ENCODE peak calls at places on chromosomes 16 and 17, in nine cellular contexts. One of them, this sample, is unnamed. For H3K9me3, the result is how much of the 10 kb centered on the place peaks cover.

GRCh38 chr16:49010396-49010795 is 271.2 kb downstream of the CBLN1 start:
- DNase-seq in left ventricle myocardium inferior: no peak
- DNase-seq in pancreas: no peak
- DNase-seq in A673: no peak
- DNase-seq in adrenal gland: no peak
- DNase-seq in cardiac muscle cell: no peak
- DNase-seq in MM.1S: no peak
- DNase-seq in body of pancreas: no peak
- DNase-seq in GM23248: no peak
- DNase-seq in this sample: no peak

GRCh38 chr17:78403822-78404221 is 25.4 kb downstream of the PGS1 start:
- DNase-seq in left ventricle myocardium inferior: no peak
- DNase-seq in pancreas: no peak
- DNase-seq in A673: no peak
- DNase-seq in adrenal gland: no peak
- DNase-seq in cardiac muscle cell: no peak
- DNase-seq in MM.1S: no peak
- DNase-seq in body of pancreas: no peak
- DNase-seq in GM23248: no peak
- DNase-seq in this sample: no peak

GRCh38 chr17:3885970-3886369 is 6.9 kb downstream of the CAMKK1 start:
- DNase-seq in left ventricle myocardium inferior: no peak
- DNase-seq in pancreas: no peak
- DNase-seq in A673: no peak
- DNase-seq in adrenal gland: peak
- DNase-seq in cardiac muscle cell: peak
- DNase-seq in MM.1S: no peak
- DNase-seq in body of pancreas: no peak
- DNase-seq in GM23248: peak
- DNase-seq in this sample: no peak

GRCh38 chr17:40022961-40023541 is 7.8 kb downstream of the CSF3 start:
- DNase-seq in left ventricle myocardium inferior: no peak
- DNase-seq in pancreas: no peak
- DNase-seq in A673: no peak
- DNase-seq in adrenal gland: no peak
- DNase-seq in cardiac muscle cell: no peak
- DNase-seq in MM.1S: no peak
- DNase-seq in body of pancreas: no peak
- DNase-seq in GM23248: no peak
- DNase-seq in this sample: no peak

GRCh38 chr17:73290399-73291259 is 21.2 kb downstream of the CDC42EP4 start:
- DNase-seq in left ventricle myocardium inferior: no peak
- DNase-seq in pancreas: no peak
- DNase-seq in A673: no peak
- DNase-seq in adrenal gland: no peak
- DNase-seq in cardiac muscle cell: no peak
- DNase-seq in MM.1S: peak
- DNase-seq in body of pancreas: peak
- DNase-seq in GM23248: no peak
- DNase-seq in this sample: no peak

GRCh38 chr17:6108987-6109386 is 38.8 kb downstream of the WSCD1 start:
- DNase-seq in left ventricle myocardium inferior: no peak
- DNase-seq in pancreas: no peak
- DNase-seq in A673: no peak
- DNase-seq in adrenal gland: no peak
- DNase-seq in cardiac muscle cell: no peak
- DNase-seq in MM.1S: no peak
- DNase-seq in body of pancreas: no peak
- DNase-seq in GM23248: no peak
- DNase-seq in this sample: no peak

GRCh38 chr16:7405166-7405565 is 72.5 kb downstream of the RBFOX1 start:
- DNase-seq in left ventricle myocardium inferior: peak
- DNase-seq in pancreas: peak
- DNase-seq in A673: peak
- DNase-seq in adrenal gland: peak
- DNase-seq in cardiac muscle cell: no peak
- DNase-seq in MM.1S: no peak
- DNase-seq in body of pancreas: peak
- DNase-seq in GM23248: no peak
- DNase-seq in this sample: no peak

GRCh38 chr16:46885960-46886763 is 2.0 kb downstream of the GPT2 start:
- DNase-seq in left ventricle myocardium inferior: no peak
- DNase-seq in pancreas: peak
- DNase-seq in A673: no peak
- DNase-seq in adrenal gland: no peak
- DNase-seq in cardiac muscle cell: peak
- DNase-seq in MM.1S: no peak
- DNase-seq in body of pancreas: peak
- DNase-seq in GM23248: peak
- DNase-seq in this sample: no peak

GRCh38 chr16:29852654-29853053 is 10.4 kb downstream of the CDIPT start:
- DNase-seq in left ventricle myocardium inferior: no peak
- DNase-seq in pancreas: no peak
- DNase-seq in A673: peak
- DNase-seq in adrenal gland: peak
- DNase-seq in cardiac muscle cell: peak
- DNase-seq in MM.1S: no peak
- DNase-seq in body of pancreas: peak
- DNase-seq in GM23248: peak
- DNase-seq in this sample: no peak

GRCh38 chr17:1882836-1883235 is 53.0 kb downstream of the RPA1 start:
- DNase-seq in left ventricle myocardium inferior: no peak
- DNase-seq in pancreas: no peak
- DNase-seq in A673: peak
- DNase-seq in adrenal gland: no peak
- DNase-seq in cardiac muscle cell: peak
- DNase-seq in MM.1S: no peak
- DNase-seq in body of pancreas: peak
- DNase-seq in GM23248: peak
- DNase-seq in this sample: no peak

GRCh38 chr16:4513086-4513860 is 25.3 kb downstream of the CDIP1 start:
- DNase-seq in left ventricle myocardium inferior: peak
- DNase-seq in pancreas: peak
- DNase-seq in A673: no peak
- DNase-seq in adrenal gland: no peak
- DNase-seq in cardiac muscle cell: no peak
- DNase-seq in MM.1S: no peak
- DNase-seq in body of pancreas: no peak
- DNase-seq in GM23248: no peak
- DNase-seq in this sample: peak

GRCh38 chr17:11304568-11304967 is 63.6 kb downstream of the SHISA6 start:
- DNase-seq in left ventricle myocardium inferior: no peak
- DNase-seq in pancreas: no peak
- DNase-seq in A673: no peak
- DNase-seq in adrenal gland: no peak
- DNase-seq in cardiac muscle cell: no peak
- DNase-seq in MM.1S: no peak
- DNase-seq in body of pancreas: no peak
- DNase-seq in GM23248: no peak
- DNase-seq in this sample: no peak

GRCh38 chr17:11302395-11302932 is 61.5 kb downstream of the SHISA6 start:
- DNase-seq in left ventricle myocardium inferior: no peak
- DNase-seq in pancreas: no peak
- DNase-seq in A673: no peak
- DNase-seq in adrenal gland: no peak
- DNase-seq in cardiac muscle cell: no peak
- DNase-seq in MM.1S: no peak
- DNase-seq in body of pancreas: no peak
- DNase-seq in GM23248: no peak
- DNase-seq in this sample: no peak

GRCh38 chr17:11303773-11304394 is 62.9 kb downstream of the SHISA6 start:
- DNase-seq in left ventricle myocardium inferior: no peak
- DNase-seq in pancreas: no peak
- DNase-seq in A673: no peak
- DNase-seq in adrenal gland: no peak
- DNase-seq in cardiac muscle cell: no peak
- DNase-seq in MM.1S: no peak
- DNase-seq in body of pancreas: no peak
- DNase-seq in GM23248: no peak
- DNase-seq in this sample: no peak

GRCh38 chr17:11308550-11308949 is 67.5 kb downstream of the SHISA6 start:
- DNase-seq in left ventricle myocardium inferior: no peak
- DNase-seq in pancreas: no peak
- DNase-seq in A673: no peak
- DNase-seq in adrenal gland: no peak
- DNase-seq in cardiac muscle cell: no peak
- DNase-seq in MM.1S: no peak
- DNase-seq in body of pancreas: no peak
- DNase-seq in GM23248: no peak
- DNase-seq in this sample: no peak

GRCh38 chr17:11305524-11305923 is 64.5 kb downstream of the SHISA6 start:
- DNase-seq in left ventricle myocardium inferior: no peak
- DNase-seq in pancreas: no peak
- DNase-seq in A673: no peak
- DNase-seq in adrenal gland: no peak
- DNase-seq in cardiac muscle cell: no peak
- DNase-seq in MM.1S: no peak
- DNase-seq in body of pancreas: no peak
- DNase-seq in GM23248: no peak
- DNase-seq in this sample: no peak
- H3K9me3 ChIP-seq in left ventricle myocardium inferior: under half
- H3K9me3 ChIP-seq in pancreas: under half
- H3K9me3 ChIP-seq in A673: under half
- H3K9me3 ChIP-seq in adrenal gland: under half
- H3K9me3 ChIP-seq in cardiac muscle cell: under half
- H3K9me3 ChIP-seq in MM.1S: under half
- H3K9me3 ChIP-seq in body of pancreas: under half
- H3K9me3 ChIP-seq in GM23248: under half
- H3K9me3 ChIP-seq in this sample: under half

DNA sequence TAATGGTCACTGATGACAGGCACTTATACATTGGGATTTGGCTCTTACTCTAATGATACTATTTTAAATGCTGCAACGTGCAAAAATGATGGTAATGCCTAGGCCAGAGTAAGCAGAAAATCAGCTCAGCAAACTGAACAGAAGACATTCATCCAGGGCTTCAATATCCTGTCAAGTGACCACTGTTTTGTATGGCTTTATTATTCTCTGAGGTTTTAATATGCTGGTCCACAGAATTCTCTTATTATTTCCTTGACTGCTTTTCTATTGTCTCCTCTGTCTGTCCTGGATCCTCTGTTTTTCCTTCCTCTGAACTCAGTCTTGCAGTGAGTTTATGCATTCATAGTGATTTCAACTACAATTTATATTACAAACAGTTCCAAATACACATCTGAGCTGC is 90.8 kb upstream of the PMFBP1 start:
- DNase-seq in left ventricle myocardium inferior: no peak
- DNase-seq in pancreas: no peak
- DNase-seq in A673: no peak
- DNase-seq in adrenal gland: no peak
- DNase-seq in cardiac muscle cell: no peak
- DNase-seq in MM.1S: no peak
- DNase-seq in body of pancreas: no peak
- DNase-seq in GM23248: no peak
- DNase-seq in this sample: no peak
- H3K27ac ChIP-seq in left ventricle myocardium inferior: no peak
- H3K27ac ChIP-seq in pancreas: no peak
- H3K27ac ChIP-seq in A673: no peak
- H3K27ac ChIP-seq in adrenal gland: no peak
- H3K27ac ChIP-seq in cardiac muscle cell: no peak
- H3K27ac ChIP-seq in MM.1S: no peak
- H3K27ac ChIP-seq in body of pancreas: no peak
- H3K27ac ChIP-seq in GM23248: no peak
- H3K27ac ChIP-seq in this sample: no peak

GRCh38 chr17:80283116-80283852 is 22.6 kb downstream of the RNF213 start:
- DNase-seq in left ventricle myocardium inferior: no peak
- DNase-seq in pancreas: no peak
- DNase-seq in A673: no peak
- DNase-seq in adrenal gland: peak
- DNase-seq in cardiac muscle cell: no peak
- DNase-seq in MM.1S: no peak
- DNase-seq in body of pancreas: no peak
- DNase-seq in GM23248: no peak
- DNase-seq in this sample: no peak

GRCh38 chr17:80286638-80286960 is 25.9 kb downstream of the RNF213 start:
- DNase-seq in left ventricle myocardium inferior: no peak
- DNase-seq in pancreas: no peak
- DNase-seq in A673: no peak
- DNase-seq in adrenal gland: no peak
- DNase-seq in cardiac muscle cell: no peak
- DNase-seq in MM.1S: no peak
- DNase-seq in body of pancreas: no peak
- DNase-seq in GM23248: no peak
- DNase-seq in this sample: no peak

GRCh38 chr17:80284631-80285030 is 24.0 kb downstream of the RNF213 start:
- DNase-seq in left ventricle myocardium inferior: no peak
- DNase-seq in pancreas: no peak
- DNase-seq in A673: peak
- DNase-seq in adrenal gland: no peak
- DNase-seq in cardiac muscle cell: no peak
- DNase-seq in MM.1S: no peak
- DNase-seq in body of pancreas: no peak
- DNase-seq in GM23248: no peak
- DNase-seq in this sample: no peak

GRCh38 chr17:80287038-80287437 is 26.4 kb downstream of the RNF213 start:
- DNase-seq in left ventricle myocardium inferior: no peak
- DNase-seq in pancreas: no peak
- DNase-seq in A673: no peak
- DNase-seq in adrenal gland: no peak
- DNase-seq in cardiac muscle cell: peak
- DNase-seq in MM.1S: no peak
- DNase-seq in body of pancreas: no peak
- DNase-seq in GM23248: no peak
- DNase-seq in this sample: no peak

GRCh38 chr17:80285237-80285920 is 24.7 kb downstream of the RNF213 start:
- DNase-seq in left ventricle myocardium inferior: no peak
- DNase-seq in pancreas: no peak
- DNase-seq in A673: no peak
- DNase-seq in adrenal gland: no peak
- DNase-seq in cardiac muscle cell: no peak
- DNase-seq in MM.1S: no peak
- DNase-seq in body of pancreas: no peak
- DNase-seq in GM23248: no peak
- DNase-seq in this sample: no peak
- H3K9me3 ChIP-seq in left ventricle myocardium inferior: under half
- H3K9me3 ChIP-seq in pancreas: under half
- H3K9me3 ChIP-seq in A673: under half
- H3K9me3 ChIP-seq in adrenal gland: under half
- H3K9me3 ChIP-seq in cardiac muscle cell: under half
- H3K9me3 ChIP-seq in MM.1S: under half
- H3K9me3 ChIP-seq in body of pancreas: under half
- H3K9me3 ChIP-seq in GM23248: under half
- H3K9me3 ChIP-seq in this sample: under half

GRCh38 chr17:65131946-65132345 is 5.2 kb upstream of the RGS9 start:
- DNase-seq in left ventricle myocardium inferior: no peak
- DNase-seq in pancreas: no peak
- DNase-seq in A673: no peak
- DNase-seq in adrenal gland: no peak
- DNase-seq in cardiac muscle cell: no peak
- DNase-seq in MM.1S: no peak
- DNase-seq in body of pancreas: no peak
- DNase-seq in GM23248: peak
- DNase-seq in this sample: no peak
- H3K27ac ChIP-seq in left ventricle myocardium inferior: no peak
- H3K27ac ChIP-seq in pancreas: no peak
- H3K27ac ChIP-seq in A673: no peak
- H3K27ac ChIP-seq in adrenal gland: no peak
- H3K27ac ChIP-seq in cardiac muscle cell: no peak
- H3K27ac ChIP-seq in MM.1S: no peak
- H3K27ac ChIP-seq in body of pancreas: no peak
- H3K27ac ChIP-seq in GM23248: peak
- H3K27ac ChIP-seq in this sample: no peak